ENCODE peak calls at places on chromosome 21, in four cellular contexts. U, E, Z and A are unnamed samples.

GRCh38 chr21:39715804-39716397 is 29.1 kb upstream of the IGSF5 start:
- DNase-seq in U (peak), E (no peak), Z (peak), A (peak)

GRCh38 chr21:32329331-32329730 is 30.7 kb downstream of the MRAP start:
- DNase-seq in U (no peak), E (no peak), Z (no peak), A (no peak)

GRCh38 chr21:35525443-35525842 is 476.3 kb upstream of the RUNX1 start:
- DNase-seq in U (no peak), E (no peak), Z (no peak), A (no peak)

GRCh38 chr21:25103500-25104207 is 503.6 kb downstream of the MRPL39 start:
- DNase-seq in U (no peak), E (no peak), Z (no peak), A (no peak)

GRCh38 chr21:25107708-25108107 is 499.6 kb downstream of the MRPL39 start:
- DNase-seq in U (no peak), E (peak), Z (no peak), A (no peak)

GRCh38 chr21:32083175-32083574 is 195.7 kb downstream of the MIS18A start:
- DNase-seq in U (no peak), E (no peak), Z (no peak), A (no peak)

GRCh38 chr21:37631319-37632117 is 264.9 kb downstream of the DYRK1A start:
- DNase-seq in U (no peak), E (peak), Z (no peak), A (peak)

GRCh38 chr21:24829397-24829796 is 777.9 kb downstream of the MRPL39 start:
- DNase-seq in U (no peak), E (no peak), Z (no peak), A (no peak)

GRCh38 chr21:39670741-39671140 is 58.0 kb downstream of the B3GALT5 start:
- DNase-seq in U (no peak), E (no peak), Z (no peak), A (no peak)

GRCh38 chr21:39020751-39021474 is 162.3 kb downstream of the PSMG1 start:
- DNase-seq in U (peak), E (no peak), Z (no peak), A (peak)

GRCh38 chr21:38773108-38774061 is 32.3 kb upstream of the ETS2 start:
- DNase-seq in U (peak), E (no peak), Z (no peak), A (peak)

GRCh38 chr21:35291963-35292627 is 243.0 kb upstream of the RUNX1 start:
- DNase-seq in U (no peak), E (no peak), Z (no peak), A (no peak)

GRCh38 chr21:25329227-25329626 is 278.1 kb downstream of the MRPL39 start:
- DNase-seq in U (no peak), E (no peak), Z (no peak), A (no peak)

GRCh38 chr21:37696936-37697335 is 219.3 kb downstream of the KCNJ6 start:
- DNase-seq in U (no peak), E (no peak), Z (no peak), A (no peak)

GRCh38 chr21:17506936-17507335 is 5.9 kb upstream of the CXADR start:
- DNase-seq in U (no peak), E (no peak), Z (no peak), A (no peak)

GRCh38 chr21:39556176-39556575 is 56.6 kb upstream of the B3GALT5 start:
- DNase-seq in U (no peak), E (no peak), Z (no peak), A (no peak)

GRCh38 chr21:19683492-19683891 is 1279.9 kb upstream of the TMPRSS15 start:
- DNase-seq in U (no peak), E (no peak), Z (no peak), A (no peak)

GRCh38 chr21:39714331-39714730 is 30.7 kb upstream of the IGSF5 start:
- DNase-seq in U (no peak), E (no peak), Z (no peak), A (no peak)

GRCh38 chr21:16113052-16113715 is 383.4 kb downstream of the USP25 start:
- DNase-seq in U (no peak), E (no peak), Z (no peak), A (no peak)

GRCh38 chr21:37478821-37479220 is 112.2 kb downstream of the DYRK1A start:
- DNase-seq in U (peak), E (no peak), Z (no peak), A (no peak)

GRCh38 chr21:38669186-38669585 is 136.5 kb upstream of the ETS2 start:
- DNase-seq in U (peak), E (no peak), Z (peak), A (peak)

GRCh38 chr21:38486705-38487104 is 11.6 kb downstream of the ERG start:
- DNase-seq in U (no peak), E (no peak), Z (no peak), A (no peak)

GRCh38 chr21:46366561-46366960 is 42.6 kb downstream of the PCNT start:
- DNase-seq in U (no peak), E (no peak), Z (no peak), A (no peak)

GRCh38 chr21:35475006-35475405 is 425.9 kb upstream of the RUNX1 start:
- DNase-seq in U (no peak), E (no peak), Z (no peak), A (no peak)

GRCh38 chr21:36976882-36977651 is 10.6 kb upstream of the HLCS start:
- DNase-seq in U (peak), E (no peak), Z (peak), A (peak)

GRCh38 chr21:31531967-31532366 is 127.5 kb upstream of the SOD1 start:
- DNase-seq in U (no peak), E (no peak), Z (no peak), A (no peak)

GRCh38 chr21:46351476-46352155 is 27.7 kb downstream of the PCNT start:
- DNase-seq in U (no peak), E (no peak), Z (no peak), A (no peak)

GRCh38 chr21:32135401-32136363 is 143.2 kb downstream of the MIS18A start:
- DNase-seq in U (no peak), E (no peak), Z (no peak), A (no peak)

DNA sequence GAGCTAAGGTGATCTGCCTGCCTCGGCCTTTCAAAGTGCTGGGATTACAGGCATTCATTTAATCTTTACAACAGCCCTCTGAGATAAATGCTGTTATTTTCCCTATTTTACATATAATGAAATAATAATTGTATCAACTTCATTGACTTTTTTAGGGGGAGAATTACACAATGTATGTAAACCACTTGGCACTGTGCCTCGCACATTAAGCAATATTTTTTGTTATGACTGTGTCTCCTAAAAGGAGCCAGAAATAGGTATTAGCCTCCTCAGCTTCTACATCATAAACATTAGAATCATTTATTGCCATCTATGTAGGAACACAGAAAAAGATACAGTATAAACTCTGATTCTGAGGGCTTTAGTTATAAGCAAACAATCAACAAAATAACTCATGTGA is 1.1 kb upstream of the DNAJC28 start:
- DNase-seq in U (no peak), E (no peak), Z (no peak), A (no peak)
- TF ChIP-seq HDAC2 in U (no peak), E (no peak), Z (no peak), A (no peak)

DNA sequence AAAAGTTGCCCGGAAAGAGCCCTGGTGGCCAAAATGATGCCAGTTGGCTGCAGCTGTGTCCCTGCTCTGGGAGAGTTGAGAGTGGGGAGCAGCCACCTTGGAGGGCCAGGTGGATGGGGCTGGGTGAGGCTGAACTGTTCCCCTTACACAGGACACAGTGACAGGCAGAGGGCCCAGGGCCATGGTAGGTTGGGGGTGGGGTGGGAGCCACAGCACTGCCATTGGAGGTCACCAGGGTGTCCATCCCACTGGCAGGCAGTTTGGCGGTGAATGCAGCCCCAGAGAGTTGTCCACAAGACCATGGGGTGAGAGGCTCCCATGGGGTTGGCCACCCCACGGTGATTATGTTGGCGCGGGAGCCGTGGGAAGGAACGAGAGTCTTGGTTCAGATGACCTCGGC is 87.7 kb downstream of the POFUT2 start:
- DNase-seq in U (no peak), E (no peak), Z (no peak), A (no peak)
- TF ChIP-seq PHF8 in U (no peak), E (no peak), Z (no peak), A (no peak)

GRCh38 chr21:43343095-43343991 is 83.6 kb downstream of the SIK1 start:
- DNase-seq in U (peak), E (no peak), Z (no peak), A (peak)
- TF ChIP-seq HDAC2 in U (peak), E (no peak), Z (no peak), A (no peak)

GRCh38 chr21:41760411-41760810 is 6.4 kb downstream of the RIPK4 start:
- DNase-seq in U (no peak), E (no peak), Z (no peak), A (no peak)
- TF ChIP-seq PHF8 in U (no peak), E (no peak), Z (no peak), A (no peak)

GRCh38 chr21:26499475-26499874 is 73.6 kb downstream of the CYYR1 start:
- DNase-seq in U (no peak), E (no peak), Z (no peak), A (no peak)
- TF ChIP-seq HDAC2 in U (no peak), E (no peak), Z (no peak), A (no peak)

GRCh38 chr21:42624095-42624830 is 29.2 kb upstream of the PDE9A start:
- DNase-seq in U (peak), E (no peak), Z (no peak), A (peak)
- TF ChIP-seq PHF8 in U (no peak), E (no peak), Z (no peak), A (no peak)

DNA sequence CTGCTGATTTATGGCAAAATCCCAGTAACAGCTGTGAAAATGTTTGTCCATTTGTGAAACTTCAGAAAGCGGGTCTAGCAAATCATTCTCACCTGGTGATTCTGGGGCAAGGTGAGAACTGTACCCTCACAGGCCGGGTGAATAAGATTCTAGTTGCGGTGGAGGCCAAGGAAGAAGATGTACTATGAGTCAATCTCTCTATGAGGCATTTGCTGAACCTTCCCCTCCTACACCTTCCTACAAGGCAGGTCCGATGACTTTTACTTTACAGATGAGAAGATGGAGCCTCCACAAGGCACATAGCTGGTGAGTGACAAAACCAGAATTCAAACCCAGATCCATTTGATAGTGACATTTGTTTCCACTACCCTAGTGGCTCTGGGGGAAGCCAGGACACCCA is 72.7 kb downstream of the BACH1 start:
- DNase-seq in U (no peak), E (no peak), Z (no peak), A (no peak)
- TF ChIP-seq HDAC2 in U (no peak), E (no peak), Z (no peak), A (no peak)

GRCh38 chr21:15014220-15014619 is 50.6 kb downstream of the NRIP1 start:
- DNase-seq in U (no peak), E (no peak), Z (no peak), A (no peak)
- TF ChIP-seq PHF8 in U (no peak), E (no peak), Z (no peak), A (no peak)

GRCh38 chr21:42563261-42564045 is 49.8 kb downstream of the SLC37A1 start:
- DNase-seq in U (no peak), E (no peak), Z (no peak), A (no peak)
- TF ChIP-seq HDAC2 in U (no peak), E (no peak), Z (no peak), A (no peak)